ENCODE peak calls at places on chromosomes 12 and 14, in eight cellular contexts. I is AG20443; B is NCI-H1105; O is NCI-H1417 treated with DMSO at 0.1 percent for 48 hours; V is stimulated activated CD8-positive, alpha-beta memory T cell treated with anti-CD3 and anti-CD28 coated beads, Interleukin-15, amount 100 ng/mL, for 4 hours; P is LoVo; H is NCI-H1694; U is AG04450. M is an unnamed sample.

GRCh38 chr14:60508707-60509437 is at the start of gene SIX6:
- DNase-seq in H (peak), O (no peak), I (peak), P (no peak), V (no peak), U (no peak), B (no peak), M (no peak)

GRCh38 chr12:107843351-107844311 is 69.1 kb downstream of the ASCL4 start:
- DNase-seq in H (no peak), P (no peak), B (no peak), I (peak), O (no peak), U (no peak), V (no peak), M (no peak)

GRCh38 chr12:54526800-54527630 is 22.4 kb upstream of the PDE1B start:
- DNase-seq in H (no peak), U (no peak), P (no peak), O (no peak), I (peak), B (no peak), V (no peak), M (no peak)

GRCh38 chr12:105245291-105245690 is 9.3 kb upstream of the APPL2 start:
- DNase-seq in I (no peak), U (no peak), V (no peak), P (no peak), B (no peak), O (no peak), H (no peak), M (no peak)

GRCh38 chr14:63770187-63770807 is 42.4 kb upstream of the SGPP1 start:
- DNase-seq in I (peak), O (no peak), U (peak), H (peak), V (no peak), P (peak), B (no peak), M (peak)

GRCh38 chr12:80170915-80171314 is 71.6 kb downstream of the OTOGL start:
- DNase-seq in H (no peak), B (no peak), V (no peak), P (no peak), I (no peak), O (no peak), U (no peak), M (no peak)

GRCh38 chr14:53510281-53510912 is 357.3 kb upstream of the DDHD1 start:
- DNase-seq in H (no peak), B (no peak), I (no peak), V (no peak), U (no peak), P (no peak), O (no peak), M (no peak)

GRCh38 chr14:99518441-99519346 is 37.5 kb downstream of the CCNK start:
- DNase-seq in V (peak), I (peak), B (peak), P (peak), H (peak), O (peak), U (no peak), M (no peak)

GRCh38 chr12:111435661-111436201 is 30.0 kb downstream of the SH2B3 start:
- DNase-seq in H (no peak), V (no peak), B (no peak), I (no peak), O (no peak), U (no peak), P (no peak), M (no peak)

GRCh38 chr12:123529636-123530035 is 3.9 kb downstream of the RILPL1 start:
- DNase-seq in I (no peak), H (no peak), B (no peak), V (no peak), O (no peak), P (no peak), U (no peak), M (no peak)

GRCh38 chr14:71661441-71661840 is 270.8 kb upstream of the RGS6 start:
- DNase-seq in O (no peak), P (no peak), I (no peak), H (no peak), B (no peak), U (no peak), V (no peak), M (no peak)

GRCh38 chr12:57160021-57160420 is 12.6 kb upstream of the LRP1-AS start:
- DNase-seq in U (no peak), V (no peak), B (no peak), P (no peak), H (no peak), O (no peak), I (no peak), M (no peak)

GRCh38 chr12:57093412-57094193 is 4.7 kb downstream of the NAB2 start:
- DNase-seq in H (no peak), V (peak), P (peak), U (peak), B (no peak), I (peak), O (no peak), M (peak)

GRCh38 chr14:72941286-72941985 is 15.2 kb downstream of the DCAF4 start:
- DNase-seq in P (no peak), B (no peak), I (no peak), O (no peak), V (no peak), U (no peak), H (no peak), M (no peak)

GRCh38 chr12:87054225-87054624 is 798.0 kb upstream of the MGAT4C start:
- DNase-seq in O (no peak), U (no peak), P (no peak), I (no peak), B (no peak), V (no peak), H (no peak), M (no peak)

GRCh38 chr12:53378705-53379388 is 1.1 kb upstream of the SP1 start:
- DNase-seq in H (no peak), P (no peak), B (no peak), O (no peak), V (no peak), U (no peak), I (no peak), M (no peak)

GRCh38 chr14:66487159-66487558 is 988 bp downstream of the CCDC196 start:
- DNase-seq in V (no peak), P (no peak), I (no peak), O (no peak), H (no peak), U (no peak), B (no peak), M (no peak)

GRCh38 chr14:100827140-100827517 is 1.2 kb downstream of the MEG3 start:
- DNase-seq in H (no peak), I (peak), B (no peak), V (no peak), P (no peak), U (no peak), O (no peak), M (no peak)

GRCh38 chr14:42965512-42965911 is 1358.8 kb downstream of the LRFN5 start:
- DNase-seq in B (no peak), P (no peak), U (no peak), I (no peak), H (no peak), V (no peak), O (no peak), M (no peak)